ENCODE peak calls at places on chromosomes 13 and 19, in six cellular contexts. J is PC-3, H is transverse colon, P is uterus, C is HFF-Myc, N is gastrocnemius medialis. R is an unnamed sample.

GRCh38 chr13:110536006-110536693 is 25.4 kb downstream of the RAB20 start:
- DNase-seq in J (no peak), H (no peak), P (no peak), C (no peak), N (peak), R (no peak)

GRCh38 chr13:106942558-106942957 is 374.6 kb upstream of the ARGLU1 start:
- DNase-seq in J (no peak), H (no peak), P (no peak), C (no peak), N (no peak), R (no peak)

GRCh38 chr13:45101327-45102018 is 18.8 kb upstream of the GTF2F2 start:
- DNase-seq in J (no peak), H (no peak), P (no peak), C (no peak), N (no peak), R (no peak)

GRCh38 chr13:26222523-26223046 is 471 bp upstream of the RNF6 start:
- DNase-seq in J (no peak), H (no peak), P (no peak), C (no peak), N (no peak), R (no peak)

GRCh38 chr13:37884674-37885073 is 15.1 kb upstream of the TRPC4 start:
- DNase-seq in J (no peak), H (no peak), P (no peak), C (no peak), N (no peak), R (no peak)

GRCh38 chr19:53388168-53388567 is 6.8 kb upstream of the ZNF765 start:
- DNase-seq in J (peak), H (no peak), P (no peak), C (no peak), N (no peak), R (no peak)

GRCh38 chr19:39335168-39335567 is 675 bp downstream of the GMFG start:
- DNase-seq in J (no peak), H (no peak), P (no peak), C (no peak), N (no peak), R (no peak)

GRCh38 chr19:42090687-42091086 is 14.7 kb downstream of the ZNF574 start:
- DNase-seq in J (no peak), H (peak), P (no peak), C (no peak), N (no peak), R (no peak)

GRCh38 chr19:13781547-13781946 is 7.3 kb downstream of the C19orf53 start:
- DNase-seq in J (peak), H (peak), P (peak), C (peak), N (peak), R (peak)

GRCh38 chr19:17424743-17425365 is 5.0 kb downstream of the MVB12A start:
- DNase-seq in J (peak), H (no peak), P (no peak), C (no peak), N (no peak), R (no peak)

GRCh38 chr19:16593181-16593580 is 21.0 kb upstream of the SLC35E1 start:
- DNase-seq in J (no peak), H (no peak), P (no peak), C (no peak), N (no peak), R (no peak)

GRCh38 chr19:9140159-9140874 is at the start of gene ZNF317:
- DNase-seq in J (peak), H (peak), P (peak), C (peak), N (peak), R (peak)

GRCh38 chr13:110867380-110867779 is 47.5 kb downstream of the ANKRD10 start:
- DNase-seq in J (no peak), H (no peak), P (no peak), C (no peak), N (no peak), R (no peak)

GRCh38 chr13:20969182-20969581 is 66.6 kb upstream of the XPO4 start:
- DNase-seq in J (peak), H (no peak), P (no peak), C (no peak), N (no peak), R (no peak)

GRCh38 chr19:16876904-16877361 is 11.9 kb upstream of the F2RL3 start:
- DNase-seq in J (peak), H (peak), P (no peak), C (no peak), N (no peak), R (no peak)

GRCh38 chr13:73421310-73421912 is 362.6 kb downstream of the KLF5 start:
- DNase-seq in J (peak), H (peak), P (no peak), C (no peak), N (peak), R (no peak)

GRCh38 chr19:13937479-13938360 is 497 bp downstream of the PODNL1 start:
- DNase-seq in J (no peak), H (no peak), P (no peak), C (no peak), N (no peak), R (no peak)

GRCh38 chr13:20901668-20902437 is 693 bp downstream of the XPO4 start:
- DNase-seq in J (peak), H (peak), P (no peak), C (no peak), N (peak), R (no peak)

GRCh38 chr19:40603719-40604646 is 2.8 kb downstream of the LTBP4 start:
- DNase-seq in J (peak), H (peak), P (peak), C (peak), N (peak), R (peak)

GRCh38 chr13:102312841-102313240 is 89.0 kb downstream of the FGF14 start:
- DNase-seq in J (no peak), H (no peak), P (no peak), C (no peak), N (no peak), R (no peak)

GRCh38 chr13:36418022-36418805 is 14.1 kb upstream of the CCNA1 start:
- DNase-seq in J (peak), H (no peak), P (no peak), C (peak), N (no peak), R (no peak)

GRCh38 chr13:40863723-40864122 is 74.3 kb downstream of the SLC25A15 start:
- DNase-seq in J (no peak), H (no peak), P (no peak), C (no peak), N (no peak), R (no peak)

GRCh38 chr19:12156254-12157058 is at the start of gene ZNF625:
- DNase-seq in J (peak), H (peak), P (peak), C (peak), N (peak), R (peak)

GRCh38 chr13:84430015-84430414 is 547.7 kb upstream of the SLITRK1 start:
- DNase-seq in J (no peak), H (no peak), P (no peak), C (no peak), N (no peak), R (no peak)

GRCh38 chr19:3084943-3085342 is 9.2 kb upstream of the GNA11 start:
- DNase-seq in J (no peak), H (peak), P (no peak), C (no peak), N (no peak), R (no peak)

GRCh38 chr13:79541426-79542049 is 60.6 kb downstream of the NDFIP2 start:
- DNase-seq in J (peak), H (no peak), P (no peak), C (peak), N (no peak), R (peak)

GRCh38 chr19:3608750-3609322 is 2.2 kb upstream of the TBXA2R start:
- DNase-seq in J (no peak), H (no peak), P (no peak), C (no peak), N (no peak), R (no peak)

GRCh38 chr13:27174766-27175455 is 3.3 kb upstream of the USP12 start:
- DNase-seq in J (no peak), H (no peak), P (no peak), C (no peak), N (no peak), R (no peak)

GRCh38 chr19:51094696-51095279 is 12.1 kb upstream of the KLK14 start:
- DNase-seq in J (peak), H (no peak), P (no peak), C (no peak), N (no peak), R (no peak)

GRCh38 chr19:2185734-2186070 is 22.0 kb downstream of the DOT1L start:
- DNase-seq in J (no peak), H (no peak), P (no peak), C (no peak), N (no peak), R (no peak)

GRCh38 chr19:2426661-2427322 is 594 bp downstream of the TIMM13 start:
- DNase-seq in J (peak), H (peak), P (no peak), C (no peak), N (peak), R (no peak)

GRCh38 chr13:106232680-106233079 is 302.8 kb downstream of the EFNB2 start:
- DNase-seq in J (no peak), H (no peak), P (no peak), C (no peak), N (no peak), R (no peak)

GRCh38 chr13:88144580-88144979 is 473.4 kb downstream of the SLITRK5 start:
- DNase-seq in J (no peak), H (no peak), P (no peak), C (no peak), N (no peak), R (no peak)

GRCh38 chr19:45960595-45961235 is 12.9 kb downstream of the NOVA2 start:
- DNase-seq in J (no peak), H (no peak), P (no peak), C (no peak), N (no peak), R (no peak)

GRCh38 chr13:89281331-89281730 is 1610.2 kb downstream of the SLITRK5 start:
- DNase-seq in J (no peak), H (no peak), P (no peak), C (no peak), N (no peak), R (no peak)
- TF ChIP-seq CTCF in J (no peak), H (no peak), P (no peak), C (no peak), N (no peak), R (no peak)

DNA sequence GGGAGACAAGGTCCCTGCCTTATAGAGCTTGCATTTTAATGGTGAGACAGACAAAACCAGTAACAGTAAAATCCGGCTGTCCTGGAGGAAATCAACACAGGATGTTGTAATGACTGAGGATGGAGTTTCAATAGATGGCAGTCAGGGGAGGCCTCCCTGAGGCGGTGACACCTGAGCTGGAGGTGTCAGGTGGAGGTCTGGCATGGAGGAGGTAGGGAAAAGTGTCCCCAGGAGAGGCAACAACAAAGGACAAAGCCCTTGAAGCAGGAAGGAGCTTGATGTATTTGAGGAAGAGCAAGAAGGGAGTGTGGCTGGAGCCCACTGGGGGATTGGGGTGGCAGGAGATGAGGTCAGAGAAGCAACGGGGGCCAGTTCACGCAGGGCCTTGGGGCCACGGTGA is 7.8 kb downstream of the GRIN2D start:
- DNase-seq in J (no peak), H (no peak), P (no peak), C (no peak), N (no peak), R (no peak)
- H3K4me3 ChIP-seq in J (no peak), H (no peak), P (no peak), C (no peak), N (no peak), R (no peak)

GRCh38 chr19:35027009-35027408 is 3.3 kb upstream of the SCN1B start:
- DNase-seq in J (no peak), H (no peak), P (no peak), C (no peak), N (no peak), R (no peak)
- TF ChIP-seq CTCF in J (no peak), H (no peak), P (no peak), C (no peak), N (no peak), R (no peak)

GRCh38 chr19:38006361-38007045 is 99.5 kb downstream of the SIPA1L3 start:
- DNase-seq in J (no peak), H (no peak), P (no peak), C (no peak), N (no peak), R (no peak)

GRCh38 chr19:38004505-38005223 is 97.7 kb downstream of the SIPA1L3 start:
- DNase-seq in J (peak), H (peak), P (peak), C (peak), N (peak), R (peak)

GRCh38 chr19:38003427-38004099 is 96.6 kb downstream of the SIPA1L3 start:
- DNase-seq in J (peak), H (peak), P (peak), C (peak), N (peak), R (no peak)

GRCh38 chr19:38004100-38004504 is 97.1 kb downstream of the SIPA1L3 start:
- DNase-seq in J (peak), H (no peak), P (no peak), C (peak), N (no peak), R (no peak)

GRCh38 chr19:38005224-38005614 is 98.2 kb downstream of the SIPA1L3 start:
- DNase-seq in J (no peak), H (no peak), P (no peak), C (no peak), N (no peak), R (no peak)
- H3K4me3 ChIP-seq in J (no peak), H (no peak), P (no peak), C (no peak), N (no peak), R (no peak)

GRCh38 chr13:99610702-99611289 is 109.5 kb downstream of the TM9SF2 start:
- DNase-seq in J (no peak), H (no peak), P (no peak), C (no peak), N (no peak), R (no peak)
- TF ChIP-seq CTCF in J (peak), H (no peak), P (no peak), C (peak), N (no peak), R (peak)

DNA sequence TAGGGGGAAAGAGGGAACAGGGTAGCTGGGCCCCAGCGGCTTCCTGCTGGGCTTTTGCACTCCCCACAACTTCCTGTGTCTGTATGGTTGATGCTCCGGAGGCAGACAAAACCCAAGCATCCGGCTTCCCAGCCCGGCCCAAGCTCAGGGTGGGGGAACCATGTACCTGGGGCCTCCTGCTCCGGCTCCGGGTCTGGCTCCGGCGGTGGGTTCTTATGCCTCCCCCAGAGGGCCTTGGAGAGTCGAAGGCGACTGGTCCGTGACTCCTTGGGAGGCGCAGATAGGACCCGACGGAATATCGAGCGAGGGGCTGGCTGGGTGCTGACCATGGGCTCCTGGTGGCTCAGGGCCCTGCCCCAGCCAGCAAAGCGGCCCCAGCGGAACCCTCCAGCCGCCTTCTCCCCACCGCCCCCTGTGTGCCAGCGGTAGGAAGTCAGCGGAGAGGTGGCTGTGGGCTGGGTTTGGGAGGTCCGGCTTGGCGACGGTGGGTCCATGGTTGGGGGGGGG is 426 bp downstream of the RASAL3 start:
- DNase-seq in J (no peak), H (peak), P (no peak), C (no peak), N (no peak), R (no peak)
- H3K4me3 ChIP-seq in J (no peak), H (peak), P (no peak), C (no peak), N (peak), R (no peak)

GRCh38 chr13:28526876-28527275 is 31.9 kb upstream of the FLT1 start:
- DNase-seq in J (no peak), H (no peak), P (no peak), C (no peak), N (no peak), R (no peak)
- TF ChIP-seq CTCF in J (no peak), H (no peak), P (no peak), C (no peak), N (no peak), R (no peak)

R was measured in AG09309.